ENCODE peak calls at places on chromosomes 1 and 21, in seven cellular contexts. One of them, this sample, is unnamed.

GRCh38 chr1:37288900-37289299 is 185.5 kb upstream of the ZC3H12A start:
- DNase-seq in AG20443: no peak
- DNase-seq in activated T-cell treated with anti-CD3 and anti-CD28 coated beads, Interleukin-2, amount 50 U/mL, for 4 hours: no peak
- DNase-seq in effector CD8-positive, alpha-beta T cell: no peak
- DNase-seq in astrocyte of the spinal cord: no peak
- DNase-seq in CD8-positive, alpha-beta memory T cell: no peak
- DNase-seq in progenitor cell of endocrine pancreas: no peak
- DNase-seq in this sample: no peak

GRCh38 chr1:151282883-151283725 is 1.0 kb downstream of the ZNF687 start:
- DNase-seq in AG20443: no peak
- DNase-seq in activated T-cell treated with anti-CD3 and anti-CD28 coated beads, Interleukin-2, amount 50 U/mL, for 4 hours: no peak
- DNase-seq in effector CD8-positive, alpha-beta T cell: no peak
- DNase-seq in astrocyte of the spinal cord: no peak
- DNase-seq in CD8-positive, alpha-beta memory T cell: peak; percentile 25
- DNase-seq in progenitor cell of endocrine pancreas: peak; percentile 32
- DNase-seq in this sample: no peak

GRCh38 chr1:59947047-59947938 is 20.7 kb upstream of the CYP2J2 start:
- DNase-seq in AG20443: peak; percentile 84
- DNase-seq in activated T-cell treated with anti-CD3 and anti-CD28 coated beads, Interleukin-2, amount 50 U/mL, for 4 hours: peak; percentile 32
- DNase-seq in effector CD8-positive, alpha-beta T cell: peak; percentile 30
- DNase-seq in astrocyte of the spinal cord: peak; percentile 68
- DNase-seq in CD8-positive, alpha-beta memory T cell: peak; percentile 5
- DNase-seq in progenitor cell of endocrine pancreas: peak; percentile 34
- DNase-seq in this sample: peak; percentile 64

GRCh38 chr1:211133393-211133840 is 531 bp downstream of the KCNH1 start:
- DNase-seq in AG20443: peak; percentile 29
- DNase-seq in activated T-cell treated with anti-CD3 and anti-CD28 coated beads, Interleukin-2, amount 50 U/mL, for 4 hours: peak; percentile 22
- DNase-seq in effector CD8-positive, alpha-beta T cell: peak; percentile 10
- DNase-seq in astrocyte of the spinal cord: peak; percentile 18
- DNase-seq in CD8-positive, alpha-beta memory T cell: no peak
- DNase-seq in progenitor cell of endocrine pancreas: no peak
- DNase-seq in this sample: no peak

GRCh38 chr1:81699234-81699633 is 101.5 kb upstream of the ADGRL2 start:
- DNase-seq in AG20443: peak; percentile 45
- DNase-seq in activated T-cell treated with anti-CD3 and anti-CD28 coated beads, Interleukin-2, amount 50 U/mL, for 4 hours: no peak
- DNase-seq in effector CD8-positive, alpha-beta T cell: no peak
- DNase-seq in astrocyte of the spinal cord: peak; percentile 63
- DNase-seq in CD8-positive, alpha-beta memory T cell: no peak
- DNase-seq in progenitor cell of endocrine pancreas: no peak
- DNase-seq in this sample: peak; percentile 71

GRCh38 chr1:30117685-30118084 is 605.7 kb downstream of the MATN1 start:
- DNase-seq in AG20443: no peak
- DNase-seq in activated T-cell treated with anti-CD3 and anti-CD28 coated beads, Interleukin-2, amount 50 U/mL, for 4 hours: no peak
- DNase-seq in effector CD8-positive, alpha-beta T cell: no peak
- DNase-seq in astrocyte of the spinal cord: no peak
- DNase-seq in CD8-positive, alpha-beta memory T cell: no peak
- DNase-seq in progenitor cell of endocrine pancreas: no peak
- DNase-seq in this sample: no peak

GRCh38 chr1:25621876-25622275 is 5.3 kb downstream of the MAN1C1 start:
- DNase-seq in AG20443: no peak
- DNase-seq in activated T-cell treated with anti-CD3 and anti-CD28 coated beads, Interleukin-2, amount 50 U/mL, for 4 hours: no peak
- DNase-seq in effector CD8-positive, alpha-beta T cell: no peak
- DNase-seq in astrocyte of the spinal cord: no peak
- DNase-seq in CD8-positive, alpha-beta memory T cell: no peak
- DNase-seq in progenitor cell of endocrine pancreas: no peak
- DNase-seq in this sample: no peak

GRCh38 chr1:62782197-62782886 is 1.6 kb upstream of the ATG4C start:
- DNase-seq in AG20443: peak; percentile 63
- DNase-seq in activated T-cell treated with anti-CD3 and anti-CD28 coated beads, Interleukin-2, amount 50 U/mL, for 4 hours: no peak
- DNase-seq in effector CD8-positive, alpha-beta T cell: no peak
- DNase-seq in astrocyte of the spinal cord: peak; percentile 37
- DNase-seq in CD8-positive, alpha-beta memory T cell: no peak
- DNase-seq in progenitor cell of endocrine pancreas: no peak
- DNase-seq in this sample: peak; percentile 87

GRCh38 chr1:67347688-67348472 is 40.2 kb downstream of the IL12RB2 start:
- DNase-seq in AG20443: peak; percentile 90
- DNase-seq in activated T-cell treated with anti-CD3 and anti-CD28 coated beads, Interleukin-2, amount 50 U/mL, for 4 hours: peak; percentile 9
- DNase-seq in effector CD8-positive, alpha-beta T cell: no peak
- DNase-seq in astrocyte of the spinal cord: peak; percentile 85
- DNase-seq in CD8-positive, alpha-beta memory T cell: no peak
- DNase-seq in progenitor cell of endocrine pancreas: peak; percentile 12
- DNase-seq in this sample: peak; percentile 66

GRCh38 chr21:28333455-28334108 is 659.1 kb downstream of the LTN1 start:
- DNase-seq in AG20443: peak; percentile 20
- DNase-seq in activated T-cell treated with anti-CD3 and anti-CD28 coated beads, Interleukin-2, amount 50 U/mL, for 4 hours: no peak
- DNase-seq in effector CD8-positive, alpha-beta T cell: no peak
- DNase-seq in astrocyte of the spinal cord: no peak
- DNase-seq in CD8-positive, alpha-beta memory T cell: no peak
- DNase-seq in progenitor cell of endocrine pancreas: no peak
- DNase-seq in this sample: peak; percentile 86

GRCh38 chr1:157073944-157074685 is 25.5 kb downstream of the ETV3L start:
- DNase-seq in AG20443: peak; percentile 84
- DNase-seq in activated T-cell treated with anti-CD3 and anti-CD28 coated beads, Interleukin-2, amount 50 U/mL, for 4 hours: no peak
- DNase-seq in effector CD8-positive, alpha-beta T cell: no peak
- DNase-seq in astrocyte of the spinal cord: peak; percentile 44
- DNase-seq in CD8-positive, alpha-beta memory T cell: no peak
- DNase-seq in progenitor cell of endocrine pancreas: peak; percentile 48
- DNase-seq in this sample: peak; percentile 69

GRCh38 chr1:157497987-157498781 is 54.1 kb downstream of the FCRL5 start:
- DNase-seq in AG20443: no peak
- DNase-seq in activated T-cell treated with anti-CD3 and anti-CD28 coated beads, Interleukin-2, amount 50 U/mL, for 4 hours: no peak
- DNase-seq in effector CD8-positive, alpha-beta T cell: no peak
- DNase-seq in astrocyte of the spinal cord: no peak
- DNase-seq in CD8-positive, alpha-beta memory T cell: no peak
- DNase-seq in progenitor cell of endocrine pancreas: no peak
- DNase-seq in this sample: no peak

GRCh38 chr1:109933856-109934711 is 23.4 kb downstream of the CSF1 start:
- DNase-seq in AG20443: peak; percentile 81
- DNase-seq in activated T-cell treated with anti-CD3 and anti-CD28 coated beads, Interleukin-2, amount 50 U/mL, for 4 hours: no peak
- DNase-seq in effector CD8-positive, alpha-beta T cell: no peak
- DNase-seq in astrocyte of the spinal cord: peak; percentile 92
- DNase-seq in CD8-positive, alpha-beta memory T cell: no peak
- DNase-seq in progenitor cell of endocrine pancreas: no peak
- DNase-seq in this sample: peak; percentile 64

GRCh38 chr1:147598631-147599361 is 57.5 kb downstream of the BCL9 start:
- DNase-seq in AG20443: peak; percentile 21
- DNase-seq in activated T-cell treated with anti-CD3 and anti-CD28 coated beads, Interleukin-2, amount 50 U/mL, for 4 hours: peak; percentile 24
- DNase-seq in effector CD8-positive, alpha-beta T cell: peak; percentile 28
- DNase-seq in astrocyte of the spinal cord: peak; percentile 25
- DNase-seq in CD8-positive, alpha-beta memory T cell: peak; percentile 20
- DNase-seq in progenitor cell of endocrine pancreas: peak; percentile 48
- DNase-seq in this sample: no peak

GRCh38 chr1:181033799-181034391 is at the start of gene MR1:
- DNase-seq in AG20443: peak; percentile 83
- DNase-seq in activated T-cell treated with anti-CD3 and anti-CD28 coated beads, Interleukin-2, amount 50 U/mL, for 4 hours: no peak
- DNase-seq in effector CD8-positive, alpha-beta T cell: no peak
- DNase-seq in astrocyte of the spinal cord: peak; percentile 87
- DNase-seq in CD8-positive, alpha-beta memory T cell: peak; percentile 34
- DNase-seq in progenitor cell of endocrine pancreas: no peak
- DNase-seq in this sample: peak; percentile 89

GRCh38 chr1:27589841-27590426 is 14.0 kb downstream of the AHDC1 start:
- DNase-seq in AG20443: no peak
- DNase-seq in activated T-cell treated with anti-CD3 and anti-CD28 coated beads, Interleukin-2, amount 50 U/mL, for 4 hours: no peak
- DNase-seq in effector CD8-positive, alpha-beta T cell: no peak
- DNase-seq in astrocyte of the spinal cord: peak; percentile 53
- DNase-seq in CD8-positive, alpha-beta memory T cell: no peak
- DNase-seq in progenitor cell of endocrine pancreas: no peak
- DNase-seq in this sample: peak; percentile 47

GRCh38 chr21:41164981-41165650 is 2.8 kb upstream of the BACE2 start:
- DNase-seq in AG20443: peak; percentile 39
- DNase-seq in activated T-cell treated with anti-CD3 and anti-CD28 coated beads, Interleukin-2, amount 50 U/mL, for 4 hours: no peak
- DNase-seq in effector CD8-positive, alpha-beta T cell: no peak
- DNase-seq in astrocyte of the spinal cord: no peak
- DNase-seq in CD8-positive, alpha-beta memory T cell: no peak
- DNase-seq in progenitor cell of endocrine pancreas: no peak
- DNase-seq in this sample: peak; percentile 41

GRCh38 chr1:1004780-1005697 is 5.1 kb upstream of the HES4 start:
- DNase-seq in AG20443: peak; percentile 34
- DNase-seq in activated T-cell treated with anti-CD3 and anti-CD28 coated beads, Interleukin-2, amount 50 U/mL, for 4 hours: no peak
- DNase-seq in effector CD8-positive, alpha-beta T cell: no peak
- DNase-seq in astrocyte of the spinal cord: peak; percentile 35
- DNase-seq in CD8-positive, alpha-beta memory T cell: no peak
- DNase-seq in progenitor cell of endocrine pancreas: no peak
- DNase-seq in this sample: peak; percentile 62